ENCODE peak calls at places on chromosomes 7 and 10, in five cellular contexts. B is GM23338, K is tibial artery, G is right atrium auricular region, Q is neural progenitor cell. M is an unnamed sample.
A peak's percentile ranks its signal among the peaks of the same experiment; 100 is the strongest.

GRCh38 chr10:80596391-80597257 is 58.9 kb downstream of the SH2D4B start:
- DNase-seq in B (peak; percentile 85), K (no peak), G (no peak), Q (peak; percentile 57), M (peak; percentile 52)

GRCh38 chr10:129470103-129470851 is 3.2 kb downstream of the MGMT start:
- DNase-seq in B (no peak), K (no peak), G (no peak), Q (no peak), M (no peak)

GRCh38 chr10:1517684-1518083 is 219.6 kb downstream of the ADARB2 start:
- DNase-seq in B (no peak), K (no peak), G (no peak), Q (no peak), M (no peak)

GRCh38 chr7:101740981-101741725 is 76.3 kb upstream of the CUX1 start:
- DNase-seq in B (no peak), K (no peak), G (no peak), Q (no peak), M (no peak)

GRCh38 chr7:80732635-80733034 is 94.2 kb downstream of the CD36 start:
- DNase-seq in B (peak; percentile 50), K (no peak), G (no peak), Q (peak; percentile 20), M (peak; percentile 23)

GRCh38 chr7:25854059-25854458 is 297.9 kb upstream of the NFE2L3 start:
- DNase-seq in B (no peak), K (peak; percentile 67), G (no peak), Q (peak; percentile 48), M (no peak)

GRCh38 chr10:60611291-60611747 is 167.0 kb upstream of the CDK1 start:
- DNase-seq in B (peak; percentile 39), K (no peak), G (no peak), Q (no peak), M (peak; percentile 10)

GRCh38 chr7:70638381-70639128 is 493.4 kb upstream of the GALNT17 start:
- DNase-seq in B (no peak), K (no peak), G (no peak), Q (no peak), M (no peak)

GRCh38 chr7:101941481-101942383 is 124.3 kb downstream of the CUX1 start:
- DNase-seq in B (no peak), K (no peak), G (peak; percentile 67), Q (no peak), M (peak; percentile 36)

GRCh38 chr10:78211476-78212110 is 177.9 kb downstream of the RPS24 start:
- DNase-seq in B (peak; percentile 35), K (no peak), G (no peak), Q (peak; percentile 65), M (peak; percentile 34)

GRCh38 chr7:48089415-48089975 is 430 bp downstream of the UPP1 start:
- DNase-seq in B (peak; percentile 91), K (no peak), G (no peak), Q (no peak), M (peak; percentile 89)

GRCh38 chr7:113285411-113285810 is 167.1 kb upstream of the SMIM30 start:
- DNase-seq in B (no peak), K (no peak), G (no peak), Q (peak; percentile 4), M (no peak)

GRCh38 chr7:22417349-22417748 is 60.4 kb upstream of the RAPGEF5 start:
- DNase-seq in B (no peak), K (no peak), G (no peak), Q (no peak), M (no peak)

GRCh38 chr7:100509213-100509612 is 25.5 kb downstream of the NYAP1 start:
- DNase-seq in B (no peak), K (no peak), G (no peak), Q (no peak), M (no peak)

GRCh38 chr7:150978136-150978789 is at the start of gene KCNH2:
- DNase-seq in B (peak; percentile 88), K (no peak), G (no peak), Q (peak; percentile 93), M (no peak)

GRCh38 chr7:151813997-151814396 is 62.9 kb downstream of the PRKAG2 start:
- DNase-seq in B (no peak), K (no peak), G (no peak), Q (no peak), M (no peak)

GRCh38 chr10:104415526-104416165 is 62.0 kb downstream of the CFAP58 start:
- DNase-seq in B (no peak), K (no peak), G (no peak), Q (no peak), M (no peak)

GRCh38 chr10:73408978-73409521 is 4.8 kb downstream of the ANXA7 start:
- DNase-seq in B (no peak), K (no peak), G (no peak), Q (no peak), M (no peak)

GRCh38 chr10:109929501-109930219 is 6.3 kb upstream of the XPNPEP1 start:
- DNase-seq in B (no peak), K (no peak), G (no peak), Q (no peak), M (no peak)

GRCh38 chr10:75043256-75044121 is 68.0 kb upstream of the SAMD8 start:
- DNase-seq in B (peak; percentile 93), K (no peak), G (no peak), Q (peak; percentile 4), M (no peak)

GRCh38 chr7:5643280-5643679 is 138.2 kb downstream of the RNF216 start:
- DNase-seq in B (peak; percentile 70), K (no peak), G (no peak), Q (no peak), M (no peak)

GRCh38 chr7:97024209-97025129 is at the start of gene DLX5:
- DNase-seq in B (peak; percentile 95), K (no peak), G (no peak), Q (peak; percentile 90), M (peak; percentile 17)

GRCh38 chr7:33669251-33669670 is 236.1 kb upstream of the BMPER start:
- DNase-seq in B (peak; percentile 51), K (no peak), G (no peak), Q (no peak), M (no peak)

GRCh38 chr7:127447326-127447945 is 54.9 kb upstream of the ZNF800 start:
- DNase-seq in B (peak; percentile 94), K (no peak), G (no peak), Q (peak; percentile 49), M (peak; percentile 12)

GRCh38 chr10:132124201-132124920 is 58.6 kb downstream of the JAKMIP3 start:
- DNase-seq in B (no peak), K (no peak), G (no peak), Q (no peak), M (no peak)

GRCh38 chr10:43194861-43195260 is 56.6 kb downstream of the CSGALNACT2 start:
- DNase-seq in B (no peak), K (peak; percentile 52), G (no peak), Q (no peak), M (no peak)

DNA sequence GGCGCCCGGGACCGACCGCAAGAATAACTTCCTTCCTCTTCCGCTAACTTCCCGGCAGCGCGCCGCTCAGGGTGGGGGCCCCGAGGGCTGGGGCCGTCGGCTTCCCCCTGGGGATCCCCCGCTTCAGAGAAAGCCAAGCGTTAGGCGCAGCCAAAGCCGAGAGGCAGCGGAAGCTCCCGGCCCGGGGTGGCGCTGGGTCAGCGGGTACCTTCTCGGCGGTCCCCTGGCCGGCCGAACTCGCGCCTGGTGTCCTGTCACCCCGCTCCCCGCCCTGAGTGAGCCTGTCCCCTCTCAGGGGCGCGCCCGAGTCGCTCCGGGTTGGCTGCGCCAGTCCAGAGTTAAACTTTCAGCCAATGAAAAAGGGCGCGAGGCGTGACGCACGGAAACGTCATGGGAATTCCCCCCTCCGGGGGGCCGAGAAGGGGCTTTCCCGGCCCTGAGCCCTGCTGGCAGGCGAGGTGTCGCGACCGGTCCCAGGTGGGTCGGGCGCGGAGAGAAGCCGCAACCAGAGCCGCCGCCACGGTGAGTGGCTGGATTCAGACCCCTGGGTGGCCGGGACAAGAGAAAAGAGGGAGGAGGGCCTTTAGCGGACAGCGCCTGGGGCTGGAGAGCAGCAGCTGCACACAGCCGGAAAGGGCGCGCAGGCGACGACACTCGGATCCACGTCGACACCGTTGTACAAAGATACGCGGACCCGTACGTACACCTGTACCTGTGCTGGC is 1.3 kb upstream of the NFKB2 start:
- DNase-seq in B (peak; percentile 96), K (peak; percentile 95), G (peak; percentile 97), Q (peak; percentile 95), M (peak; percentile 94)
- TF ChIP-seq CTCF in B (peak; percentile 79), K (peak; percentile 95), G (peak; percentile 51), Q (peak; percentile 95), M (peak; percentile 23)

GRCh38 chr7:44998153-44998871 is 1.7 kb upstream of the CCM2 start:
- DNase-seq in B (no peak), K (no peak), G (no peak), Q (no peak), M (no peak)

GRCh38 chr7:45000096-45001032 is at the start of gene CCM2:
- DNase-seq in B (peak; percentile 64), K (peak; percentile 74), G (no peak), Q (peak; percentile 80), M (peak; percentile 53)

GRCh38 chr7:45001826-45002225 is 1.8 kb downstream of the CCM2 start:
- DNase-seq in B (no peak), K (no peak), G (no peak), Q (no peak), M (no peak)

GRCh38 chr7:45001138-45001694 is 1.2 kb downstream of the CCM2 start:
- DNase-seq in B (peak; percentile 71), K (peak; percentile 44), G (no peak), Q (peak; percentile 46), M (peak; percentile 54)

GRCh38 chr7:44999245-45000095 is 531 bp upstream of the CCM2 start:
- DNase-seq in B (peak; percentile 99), K (peak; percentile 100), G (peak; percentile 98), Q (peak; percentile 99), M (peak; percentile 100)
- TF ChIP-seq CTCF in B (no peak), K (no peak), G (peak; percentile 33), Q (no peak), M (no peak)

GRCh38 chr10:63799511-63799910 is 278.3 kb downstream of the REEP3 start:
- DNase-seq in B (no peak), K (no peak), G (no peak), Q (no peak), M (no peak)

GRCh38 chr10:63795461-63795860 is 274.3 kb downstream of the REEP3 start:
- DNase-seq in B (no peak), K (no peak), G (no peak), Q (no peak), M (no peak)

GRCh38 chr10:63801139-63801538 is 279.9 kb downstream of the REEP3 start:
- DNase-seq in B (no peak), K (no peak), G (no peak), Q (no peak), M (no peak)

GRCh38 chr10:63798599-63799498 is 277.6 kb downstream of the REEP3 start:
- DNase-seq in B (peak; percentile 26), K (peak; percentile 85), G (peak; percentile 91), Q (no peak), M (peak; percentile 62)
- TF ChIP-seq CTCF in B (peak; percentile 15), K (no peak), G (peak; percentile 35), Q (no peak), M (no peak)

DNA sequence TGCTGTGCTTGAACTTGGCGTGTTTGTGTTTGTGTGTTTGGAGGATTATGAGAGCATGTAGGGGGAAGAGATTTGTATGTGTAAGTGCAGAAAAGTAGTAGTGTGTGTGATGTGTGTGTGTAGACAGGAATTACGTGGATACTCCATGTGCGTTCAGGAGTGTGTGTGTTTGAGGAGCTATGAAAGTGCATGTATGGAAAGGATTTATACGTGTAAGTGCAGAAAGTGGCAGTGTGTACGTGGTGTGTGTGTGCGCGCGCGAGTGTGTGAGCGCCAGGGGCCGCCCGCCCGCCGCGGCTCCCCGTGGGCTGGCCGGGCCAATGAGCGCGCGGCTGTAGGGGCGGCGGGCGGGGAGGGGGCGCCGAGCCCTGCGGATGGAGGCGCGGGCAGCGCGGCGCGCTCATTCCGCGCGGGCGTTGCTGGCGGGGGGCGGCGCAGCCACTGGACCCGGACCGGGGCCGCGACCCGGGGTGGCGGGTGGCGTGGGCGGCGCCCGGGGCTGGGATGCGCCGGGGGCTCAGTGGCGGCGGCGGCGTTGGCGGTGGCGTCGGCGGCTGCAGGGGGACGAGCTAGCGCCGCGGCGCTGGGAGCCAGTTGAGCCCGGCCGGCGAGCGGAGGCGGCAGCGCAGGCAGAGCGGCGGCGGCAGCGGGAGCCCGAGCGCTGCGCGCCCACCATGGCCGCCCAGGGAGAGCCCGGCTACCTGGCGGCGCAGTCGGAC is at the start of gene BICC1:
- DNase-seq in B (peak; percentile 64), K (peak; percentile 75), G (peak; percentile 59), Q (peak; percentile 74), M (peak; percentile 70)
- TF ChIP-seq CTCF in B (no peak), K (peak; percentile 16), G (no peak), Q (no peak), M (no peak)

M was measured in Calu3.